ENCODE peak calls at places on chromosomes 6 and 20, in five cellular contexts. One of them, this sample, is unnamed.

GRCh38 chr6:130906736-130907381 is 79.7 kb downstream of the SMLR1 start:
- DNase-seq in AG04449: peak
- DNase-seq in A172: no peak
- DNase-seq in NCI-H1436: no peak
- DNase-seq in HFF-Myc: no peak
- DNase-seq in this sample: no peak

GRCh38 chr20:57240850-57241429 is 25.5 kb downstream of the BMP7 start:
- DNase-seq in HFF-Myc: no peak
- DNase-seq in A172: no peak
- DNase-seq in NCI-H1436: no peak
- DNase-seq in AG04449: no peak
- DNase-seq in this sample: no peak

GRCh38 chr6:150992682-150993081 is 127.2 kb downstream of the MTHFD1L start:
- DNase-seq in NCI-H1436: no peak
- DNase-seq in A172: no peak
- DNase-seq in AG04449: no peak
- DNase-seq in HFF-Myc: no peak
- DNase-seq in this sample: no peak

GRCh38 chr6:111922454-111923297 is 49.4 kb upstream of the FYN start:
- DNase-seq in A172: no peak
- DNase-seq in NCI-H1436: peak
- DNase-seq in AG04449: no peak
- DNase-seq in HFF-Myc: no peak
- DNase-seq in this sample: no peak

GRCh38 chr6:22737331-22737730 is 168.0 kb downstream of the HDGFL1 start:
- DNase-seq in AG04449: peak
- DNase-seq in HFF-Myc: no peak
- DNase-seq in NCI-H1436: peak
- DNase-seq in A172: peak
- DNase-seq in this sample: no peak

GRCh38 chr6:169171951-169172350 is 81.7 kb downstream of the THBS2 start:
- DNase-seq in AG04449: no peak
- DNase-seq in A172: no peak
- DNase-seq in HFF-Myc: peak
- DNase-seq in NCI-H1436: no peak
- DNase-seq in this sample: no peak

GRCh38 chr20:58130574-58130973 is 97.9 kb downstream of the ANKRD60 start:
- DNase-seq in HFF-Myc: no peak
- DNase-seq in A172: no peak
- DNase-seq in AG04449: no peak
- DNase-seq in NCI-H1436: no peak
- DNase-seq in this sample: no peak

GRCh38 chr6:26223677-26224546 is 136.7 kb downstream of the HFE start:
- DNase-seq in NCI-H1436: peak
- DNase-seq in A172: peak
- DNase-seq in AG04449: no peak
- DNase-seq in HFF-Myc: peak
- DNase-seq in this sample: peak

GRCh38 chr20:22339946-22340345 is 244.4 kb downstream of the FOXA2 start:
- DNase-seq in HFF-Myc: no peak
- DNase-seq in NCI-H1436: no peak
- DNase-seq in AG04449: no peak
- DNase-seq in A172: no peak
- DNase-seq in this sample: no peak

GRCh38 chr6:30721198-30722024 is 1.3 kb downstream of the TUBB start:
- DNase-seq in HFF-Myc: no peak
- DNase-seq in A172: peak
- DNase-seq in NCI-H1436: peak
- DNase-seq in AG04449: no peak
- DNase-seq in this sample: peak

GRCh38 chr6:157755032-157755751 is 67.9 kb upstream of the SNX9 start:
- DNase-seq in AG04449: no peak
- DNase-seq in HFF-Myc: no peak
- DNase-seq in A172: no peak
- DNase-seq in NCI-H1436: no peak
- DNase-seq in this sample: no peak

GRCh38 chr6:40556023-40556422 is 31.1 kb downstream of the LRFN2 start:
- DNase-seq in AG04449: no peak
- DNase-seq in A172: no peak
- DNase-seq in NCI-H1436: no peak
- DNase-seq in HFF-Myc: no peak
- DNase-seq in this sample: no peak